ENCODE peak calls at places on chromosomes 6 and 20, in eight cellular contexts. One of them, this sample, is unnamed.

GRCh38 chr6:107144014-107144413 is 28.7 kb upstream of the BEND3 start:
- DNase-seq in H1: no peak
- DNase-seq in heart right ventricle: no peak
- DNase-seq in ovary: no peak
- DNase-seq in A549: no peak
- DNase-seq in fibroblast of lung: no peak
- DNase-seq in endodermal cell: no peak
- DNase-seq in suprapubic skin: no peak
- DNase-seq in this sample: no peak

GRCh38 chr20:1391640-1392442 is 1.0 kb downstream of the FKBP1A start:
- DNase-seq in H1: no peak
- DNase-seq in heart right ventricle: no peak
- DNase-seq in ovary: no peak
- DNase-seq in A549: no peak
- DNase-seq in fibroblast of lung: peak; percentile 63
- DNase-seq in endodermal cell: peak; percentile 73
- DNase-seq in suprapubic skin: no peak
- DNase-seq in this sample: no peak

GRCh38 chr6:113825776-113826175 is 31.4 kb upstream of the MARCKS start:
- DNase-seq in H1: no peak
- DNase-seq in heart right ventricle: peak; percentile 88
- DNase-seq in ovary: peak; percentile 80
- DNase-seq in A549: no peak
- DNase-seq in fibroblast of lung: peak; percentile 92
- DNase-seq in endodermal cell: no peak
- DNase-seq in suprapubic skin: peak; percentile 76
- DNase-seq in this sample: peak; percentile 78

GRCh38 chr6:128395596-128395995 is 124.8 kb downstream of the PTPRK start:
- DNase-seq in H1: no peak
- DNase-seq in heart right ventricle: no peak
- DNase-seq in ovary: no peak
- DNase-seq in A549: no peak
- DNase-seq in fibroblast of lung: no peak
- DNase-seq in endodermal cell: no peak
- DNase-seq in suprapubic skin: no peak
- DNase-seq in this sample: no peak

GRCh38 chr6:26420607-26421235 is 18.6 kb downstream of the BTN3A1 start:
- DNase-seq in H1: no peak
- DNase-seq in heart right ventricle: peak; percentile 13
- DNase-seq in ovary: peak; percentile 23
- DNase-seq in A549: peak; percentile 59
- DNase-seq in fibroblast of lung: peak; percentile 46
- DNase-seq in endodermal cell: peak; percentile 74
- DNase-seq in suprapubic skin: no peak
- DNase-seq in this sample: no peak

GRCh38 chr20:881051-881820 is 34.9 kb downstream of the ANGPT4 start:
- DNase-seq in H1: no peak
- DNase-seq in heart right ventricle: no peak
- DNase-seq in ovary: no peak
- DNase-seq in A549: peak; percentile 63
- DNase-seq in fibroblast of lung: peak; percentile 23
- DNase-seq in endodermal cell: no peak
- DNase-seq in suprapubic skin: no peak
- DNase-seq in this sample: no peak

GRCh38 chr6:155212106-155212505 is 51.7 kb upstream of the CLDN20 start:
- DNase-seq in H1: no peak
- DNase-seq in heart right ventricle: no peak
- DNase-seq in ovary: no peak
- DNase-seq in A549: no peak
- DNase-seq in fibroblast of lung: no peak
- DNase-seq in endodermal cell: no peak
- DNase-seq in suprapubic skin: no peak
- DNase-seq in this sample: no peak

GRCh38 chr20:17622086-17622850 is 52.4 kb downstream of the DSTN start:
- DNase-seq in H1: no peak
- DNase-seq in heart right ventricle: no peak
- DNase-seq in ovary: peak; percentile 5
- DNase-seq in A549: no peak
- DNase-seq in fibroblast of lung: no peak
- DNase-seq in endodermal cell: no peak
- DNase-seq in suprapubic skin: no peak
- DNase-seq in this sample: no peak

GRCh38 chr20:37315293-37316110 is 26.0 kb downstream of the MANBAL start:
- DNase-seq in H1: no peak
- DNase-seq in heart right ventricle: peak; percentile 83
- DNase-seq in ovary: peak; percentile 86
- DNase-seq in A549: no peak
- DNase-seq in fibroblast of lung: peak; percentile 92
- DNase-seq in endodermal cell: no peak
- DNase-seq in suprapubic skin: no peak
- DNase-seq in this sample: peak; percentile 83

GRCh38 chr6:27053738-27054137 is 193.8 kb upstream of the PRSS16 start:
- DNase-seq in H1: no peak
- DNase-seq in heart right ventricle: no peak
- DNase-seq in ovary: no peak
- DNase-seq in A549: no peak
- DNase-seq in fibroblast of lung: no peak
- DNase-seq in endodermal cell: no peak
- DNase-seq in suprapubic skin: no peak
- DNase-seq in this sample: no peak

GRCh38 chr6:48078092-48078491 is 32.9 kb downstream of the PTCHD4 start:
- DNase-seq in H1: no peak
- DNase-seq in heart right ventricle: no peak
- DNase-seq in ovary: no peak
- DNase-seq in A549: no peak
- DNase-seq in fibroblast of lung: peak; percentile 19
- DNase-seq in endodermal cell: no peak
- DNase-seq in suprapubic skin: no peak
- DNase-seq in this sample: no peak

GRCh38 chr20:10705801-10706459 is 32.1 kb upstream of the JAG1 start:
- DNase-seq in H1: no peak
- DNase-seq in heart right ventricle: no peak
- DNase-seq in ovary: no peak
- DNase-seq in A549: peak; percentile 89
- DNase-seq in fibroblast of lung: no peak
- DNase-seq in endodermal cell: no peak
- DNase-seq in suprapubic skin: no peak
- DNase-seq in this sample: no peak

GRCh38 chr6:142821164-142821716 is 123.7 kb downstream of the HIVEP2 start:
- DNase-seq in H1: no peak
- DNase-seq in heart right ventricle: no peak
- DNase-seq in ovary: no peak
- DNase-seq in A549: no peak
- DNase-seq in fibroblast of lung: no peak
- DNase-seq in endodermal cell: no peak
- DNase-seq in suprapubic skin: no peak
- DNase-seq in this sample: no peak

GRCh38 chr20:18428490-18429173 is 38.2 kb downstream of the DZANK1 start:
- DNase-seq in H1: no peak
- DNase-seq in heart right ventricle: peak; percentile 23
- DNase-seq in ovary: peak; percentile 38
- DNase-seq in A549: peak; percentile 19
- DNase-seq in fibroblast of lung: peak; percentile 66
- DNase-seq in endodermal cell: no peak
- DNase-seq in suprapubic skin: no peak
- DNase-seq in this sample: no peak

GRCh38 chr20:13260620-13261279 is 39.7 kb downstream of the ISM1 start:
- DNase-seq in H1: no peak
- DNase-seq in heart right ventricle: no peak
- DNase-seq in ovary: no peak
- DNase-seq in A549: no peak
- DNase-seq in fibroblast of lung: no peak
- DNase-seq in endodermal cell: no peak
- DNase-seq in suprapubic skin: no peak
- DNase-seq in this sample: no peak

GRCh38 chr20:13261460-13262301 is 40.6 kb downstream of the ISM1 start:
- DNase-seq in H1: peak; percentile 34
- DNase-seq in heart right ventricle: peak; percentile 46
- DNase-seq in ovary: no peak
- DNase-seq in A549: peak; percentile 62
- DNase-seq in fibroblast of lung: peak; percentile 62
- DNase-seq in endodermal cell: peak; percentile 91
- DNase-seq in suprapubic skin: no peak
- DNase-seq in this sample: peak; percentile 71

GRCh38 chr20:13262701-13263335 is 41.7 kb downstream of the ISM1 start:
- DNase-seq in H1: no peak
- DNase-seq in heart right ventricle: no peak
- DNase-seq in ovary: no peak
- DNase-seq in A549: no peak
- DNase-seq in fibroblast of lung: peak; percentile 8
- DNase-seq in endodermal cell: no peak
- DNase-seq in suprapubic skin: no peak
- DNase-seq in this sample: no peak

GRCh38 chr20:13263451-13263850 is 42.4 kb downstream of the ISM1 start:
- DNase-seq in H1: no peak
- DNase-seq in heart right ventricle: no peak
- DNase-seq in ovary: no peak
- DNase-seq in A549: no peak
- DNase-seq in fibroblast of lung: no peak
- DNase-seq in endodermal cell: no peak
- DNase-seq in suprapubic skin: no peak
- DNase-seq in this sample: no peak

GRCh38 chr20:13262302-13262650 is 41.2 kb downstream of the ISM1 start:
- DNase-seq in H1: no peak
- DNase-seq in heart right ventricle: no peak
- DNase-seq in ovary: no peak
- DNase-seq in A549: no peak
- DNase-seq in fibroblast of lung: no peak
- DNase-seq in endodermal cell: no peak
- DNase-seq in suprapubic skin: no peak
- DNase-seq in this sample: no peak
- TF ChIP-seq CTCF in H1: no peak
- TF ChIP-seq CTCF in heart right ventricle: no peak
- TF ChIP-seq CTCF in ovary: no peak
- TF ChIP-seq CTCF in A549: no peak
- TF ChIP-seq CTCF in fibroblast of lung: no peak
- TF ChIP-seq CTCF in endodermal cell: no peak
- TF ChIP-seq CTCF in suprapubic skin: no peak
- TF ChIP-seq CTCF in this sample: no peak

DNA sequence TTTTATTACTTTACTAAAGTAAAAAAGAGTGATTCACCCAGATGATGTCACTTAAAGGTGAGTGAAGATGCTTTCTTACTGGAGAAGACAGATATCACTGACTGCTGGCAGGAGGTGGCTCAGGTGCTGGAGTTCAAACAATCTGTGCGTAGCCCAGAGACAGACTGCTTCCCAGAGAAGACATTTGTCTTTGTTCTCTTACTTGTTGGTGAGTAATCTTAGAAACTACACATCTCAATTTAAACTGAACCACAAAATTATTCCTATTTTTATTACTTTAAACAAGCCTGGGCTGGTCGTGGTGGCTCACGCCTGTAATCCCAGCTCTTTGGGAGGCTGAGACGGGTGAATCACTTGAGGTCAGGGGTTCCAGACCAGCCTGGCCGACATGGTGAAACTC is 92.2 kb downstream of the CEP162 start:
- DNase-seq in H1: no peak
- DNase-seq in heart right ventricle: no peak
- DNase-seq in ovary: no peak
- DNase-seq in A549: no peak
- DNase-seq in fibroblast of lung: no peak
- DNase-seq in endodermal cell: no peak
- DNase-seq in suprapubic skin: no peak
- DNase-seq in this sample: no peak
- H3K4me1 ChIP-seq in H1: peaks cover 2% of the 10 kb centered on the region
- H3K4me1 ChIP-seq in heart right ventricle: no peaks in the 10 kb centered on the region
- H3K4me1 ChIP-seq in ovary: no peaks in the 10 kb centered on the region
- H3K4me1 ChIP-seq in A549: no peaks in the 10 kb centered on the region
- H3K4me1 ChIP-seq in fibroblast of lung: no peaks in the 10 kb centered on the region
- H3K4me1 ChIP-seq in endodermal cell: peaks cover 4% of the 10 kb centered on the region
- H3K4me1 ChIP-seq in suprapubic skin: no peaks in the 10 kb centered on the region
- H3K4me1 ChIP-seq in this sample: no peaks in the 10 kb centered on the region

GRCh38 chr20:63451821-63452220 is 20.6 kb downstream of the KCNQ2 start:
- DNase-seq in H1: no peak
- DNase-seq in heart right ventricle: no peak
- DNase-seq in ovary: no peak
- DNase-seq in A549: no peak
- DNase-seq in fibroblast of lung: no peak
- DNase-seq in endodermal cell: no peak
- DNase-seq in suprapubic skin: no peak
- DNase-seq in this sample: no peak

GRCh38 chr20:63453029-63453523 is 19.4 kb downstream of the KCNQ2 start:
- DNase-seq in H1: no peak
- DNase-seq in heart right ventricle: no peak
- DNase-seq in ovary: no peak
- DNase-seq in A549: peak; percentile 53
- DNase-seq in fibroblast of lung: no peak
- DNase-seq in endodermal cell: peak; percentile 82
- DNase-seq in suprapubic skin: no peak
- DNase-seq in this sample: no peak

GRCh38 chr20:63454729-63455567 is 17.5 kb downstream of the KCNQ2 start:
- DNase-seq in H1: no peak
- DNase-seq in heart right ventricle: no peak
- DNase-seq in ovary: no peak
- DNase-seq in A549: no peak
- DNase-seq in fibroblast of lung: no peak
- DNase-seq in endodermal cell: no peak
- DNase-seq in suprapubic skin: no peak
- DNase-seq in this sample: no peak

GRCh38 chr20:63449796-63450730 is 22.4 kb downstream of the KCNQ2 start:
- DNase-seq in H1: no peak
- DNase-seq in heart right ventricle: no peak
- DNase-seq in ovary: no peak
- DNase-seq in A549: no peak
- DNase-seq in fibroblast of lung: no peak
- DNase-seq in endodermal cell: no peak
- DNase-seq in suprapubic skin: no peak
- DNase-seq in this sample: no peak

GRCh38 chr20:63452341-63453028 is 20.0 kb downstream of the KCNQ2 start:
- DNase-seq in H1: no peak
- DNase-seq in heart right ventricle: no peak
- DNase-seq in ovary: no peak
- DNase-seq in A549: no peak
- DNase-seq in fibroblast of lung: no peak
- DNase-seq in endodermal cell: no peak
- DNase-seq in suprapubic skin: no peak
- DNase-seq in this sample: no peak
- H3K27ac ChIP-seq in H1: no peak overlapping the region
- H3K27ac ChIP-seq in heart right ventricle: no peak overlapping the region
- H3K27ac ChIP-seq in ovary: no peak overlapping the region
- H3K27ac ChIP-seq in A549: no peak overlapping the region
- H3K27ac ChIP-seq in fibroblast of lung: no peak overlapping the region
- H3K27ac ChIP-seq in endodermal cell: peak overlapping the region; percentile 89
- H3K27ac ChIP-seq in suprapubic skin: no peak overlapping the region
- H3K27ac ChIP-seq in this sample: no peak overlapping the region

DNA sequence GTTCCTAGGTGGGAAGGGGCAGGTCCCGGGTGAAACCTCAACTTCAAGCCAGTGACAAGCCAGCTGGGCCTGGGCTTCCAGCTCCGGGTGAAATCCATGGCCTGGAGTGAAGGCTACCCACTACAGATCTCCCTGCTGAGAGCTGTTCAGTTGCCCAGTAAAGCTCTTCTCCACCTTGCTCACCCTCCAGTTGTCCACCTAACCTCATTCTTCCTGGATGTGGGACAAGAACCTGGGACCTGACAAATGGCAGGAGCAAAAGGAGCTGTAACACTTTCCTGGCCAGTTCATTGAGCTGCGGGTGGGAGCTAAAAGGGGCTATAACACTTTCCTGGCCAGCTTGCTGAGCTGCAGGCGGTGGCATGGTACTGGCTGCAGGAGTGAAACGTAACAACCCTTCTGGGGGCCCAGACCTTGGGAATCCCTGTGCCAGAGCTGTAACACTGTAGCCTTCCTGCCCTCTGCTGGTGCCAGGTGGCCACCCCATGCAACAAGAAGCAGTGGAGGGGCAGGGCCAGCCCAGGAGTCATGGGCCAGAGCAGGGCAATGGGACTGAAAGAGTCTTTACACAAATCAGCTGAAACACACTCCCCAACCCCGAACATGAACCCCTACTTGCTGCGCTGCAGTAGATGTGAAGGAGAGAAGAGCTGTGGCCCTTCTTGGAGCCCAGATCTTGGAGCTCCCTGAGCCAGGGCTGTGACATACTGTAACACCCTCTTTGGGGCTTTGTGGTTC is 3.6 kb upstream of the HINT3 start:
- DNase-seq in H1: no peak
- DNase-seq in heart right ventricle: no peak
- DNase-seq in ovary: no peak
- DNase-seq in A549: peak; percentile 78
- DNase-seq in fibroblast of lung: no peak
- DNase-seq in endodermal cell: peak; percentile 91
- DNase-seq in suprapubic skin: no peak
- DNase-seq in this sample: no peak
- TF ChIP-seq CTCF in H1: peak; percentile 82
- TF ChIP-seq CTCF in heart right ventricle: no peak
- TF ChIP-seq CTCF in ovary: no peak
- TF ChIP-seq CTCF in A549: peak; percentile 43
- TF ChIP-seq CTCF in fibroblast of lung: no peak
- TF ChIP-seq CTCF in endodermal cell: peak; percentile 56
- TF ChIP-seq CTCF in suprapubic skin: no peak
- TF ChIP-seq CTCF in this sample: no peak